ENCODE peak calls at places on chromosomes 13 and 19, in seven cellular contexts. E is progenitor cell of endocrine pancreas; D is AG04450; C is left colon; J is mucosa of gallbladder; F is effector memory CD8-positive, alpha-beta T cell; U is stimulated activated CD8-positive, alpha-beta memory T cell treated with anti-CD3 and anti-CD28 coated beads, Interleukin-7, amount 100 ng/mL, for 48 hours. S is an unnamed sample.

GRCh38 chr19:46753420-46754155 is 7.3 kb upstream of the STRN4 start:
- DNase-seq in E (no peak), D (no peak), C (no peak), J (peak), F (peak), U (no peak), S (peak)

GRCh38 chr13:41909524-41909923 is 51.4 kb downstream of the VWA8 start:
- DNase-seq in E (no peak), D (no peak), C (no peak), J (no peak), F (no peak), U (no peak), S (no peak)

GRCh38 chr19:16571689-16572331 is 405 bp downstream of the SLC35E1 start:
- DNase-seq in E (no peak), D (no peak), C (no peak), J (no peak), F (no peak), U (no peak), S (no peak)

GRCh38 chr19:33416307-33417215 is 43.1 kb downstream of the CEBPG start:
- DNase-seq in E (peak), D (no peak), C (peak), J (peak), F (peak), U (no peak), S (peak)

GRCh38 chr19:18063463-18063862 is 23.3 kb downstream of the IL12RB1 start:
- DNase-seq in E (peak), D (no peak), C (no peak), J (no peak), F (peak), U (no peak), S (no peak)

GRCh38 chr13:44573790-44574465 is 2.2 kb downstream of the TSC22D1 start:
- DNase-seq in E (no peak), D (no peak), C (no peak), J (no peak), F (no peak), U (no peak), S (no peak)

GRCh38 chr13:63024458-63024857 is 1608.8 kb upstream of the PCDH20 start:
- DNase-seq in E (no peak), D (no peak), C (no peak), J (no peak), F (no peak), U (no peak), S (no peak)

GRCh38 chr19:44575116-44575700 is 38.2 kb upstream of the IGSF23 start:
- DNase-seq in E (no peak), D (no peak), C (no peak), J (no peak), F (no peak), U (no peak), S (no peak)

GRCh38 chr19:6209233-6209632 is 70.5 kb downstream of the MLLT1 start:
- DNase-seq in E (no peak), D (no peak), C (no peak), J (no peak), F (no peak), U (no peak), S (no peak)

GRCh38 chr19:58218899-58219298 is 9.8 kb upstream of the ZNF544 start:
- DNase-seq in E (no peak), D (no peak), C (no peak), J (no peak), F (peak), U (no peak), S (no peak)

GRCh38 chr19:13275016-13275722 is 125.0 kb downstream of the IER2 start:
- DNase-seq in E (no peak), D (no peak), C (no peak), J (no peak), F (no peak), U (no peak), S (peak)

GRCh38 chr13:94550030-94550738 is 45.8 kb downstream of the TGDS start:
- DNase-seq in E (no peak), D (peak), C (no peak), J (peak), F (no peak), U (no peak), S (no peak)

GRCh38 chr13:36030670-36031331 is 100.4 kb downstream of the DCLK1 start:
- DNase-seq in E (no peak), D (no peak), C (no peak), J (no peak), F (no peak), U (no peak), S (no peak)

GRCh38 chr13:94933230-94933751 is 220.9 kb upstream of the SOX21 start:
- DNase-seq in E (no peak), D (no peak), C (no peak), J (no peak), F (no peak), U (no peak), S (no peak)

GRCh38 chr13:108425056-108425455 is 155.5 kb downstream of the TNFSF13B start:
- DNase-seq in E (no peak), D (no peak), C (no peak), J (no peak), F (no peak), U (no peak), S (no peak)

GRCh38 chr19:41025871-41026270 is 34.8 kb downstream of the CYP2B6 start:
- DNase-seq in E (no peak), D (no peak), C (no peak), J (no peak), F (no peak), U (no peak), S (no peak)

GRCh38 chr13:91632071-91632470 is 233.7 kb downstream of the GPC5 start:
- DNase-seq in E (no peak), D (no peak), C (no peak), J (no peak), F (no peak), U (no peak), S (no peak)

GRCh38 chr19:1151917-1152601 is 22.0 kb downstream of the SBNO2 start:
- DNase-seq in E (no peak), D (no peak), C (no peak), J (no peak), F (no peak), U (no peak), S (no peak)

GRCh38 chr13:41056194-41056593 is 5.1 kb upstream of the WBP4 start:
- DNase-seq in E (no peak), D (no peak), C (no peak), J (no peak), F (no peak), U (no peak), S (no peak)

S was measured in CD4-positive, alpha-beta memory T cell.